ENCODE peak calls at places on chromosomes 12 and 14, in nine cellular contexts. L, S, I, U, O, P, Q, R and C are unnamed samples.

GRCh38 chr14:24366664-24367505 is 1.1 kb upstream of the NFATC4 start:
- DNase-seq in Q (peak), I (peak), R (peak), O (peak), L (peak), U (peak), P (no peak), S (peak), C (no peak)

GRCh38 chr14:51547260-51547659 is 104.5 kb upstream of the FRMD6 start:
- DNase-seq in I (peak), O (peak), P (peak), S (peak), L (peak), R (peak), Q (no peak), U (peak), C (no peak)

GRCh38 chr14:99595034-99595433 is 9.0 kb downstream of the CCDC85C start:
- DNase-seq in I (no peak), S (no peak), U (no peak), Q (no peak), L (no peak), R (no peak), P (no peak), O (no peak), C (no peak)

GRCh38 chr12:52525661-52526499 is 5.7 kb upstream of the KRT5 start:
- DNase-seq in P (no peak), R (no peak), O (no peak), U (no peak), I (no peak), Q (no peak), L (no peak), S (peak), C (no peak)

GRCh38 chr14:103859416-103860202 is 12.2 kb upstream of the PPP1R13B start:
- DNase-seq in Q (no peak), R (no peak), S (no peak), P (no peak), L (no peak), I (no peak), O (no peak), U (no peak), C (no peak)

GRCh38 chr14:63200767-63201166 is 3.5 kb upstream of the RHOJ start:
- DNase-seq in U (no peak), P (no peak), Q (no peak), S (no peak), O (no peak), I (no peak), R (peak), L (no peak), C (no peak)

GRCh38 chr14:75476274-75476995 is 45.8 kb upstream of the BATF start:
- DNase-seq in I (peak), U (no peak), O (no peak), S (no peak), P (no peak), R (peak), Q (no peak), L (peak), C (no peak)

GRCh38 chr12:118850244-118850825 is 131.0 kb upstream of the SRRM4 start:
- DNase-seq in P (no peak), U (no peak), S (no peak), R (no peak), Q (no peak), O (no peak), L (no peak), I (no peak), C (no peak)

GRCh38 chr14:102708494-102708893 is 68.8 kb upstream of the TRAF3 start:
- DNase-seq in O (no peak), L (no peak), P (no peak), I (no peak), S (no peak), Q (no peak), U (no peak), R (no peak), C (no peak)

GRCh38 chr12:110693731-110694130 is 4.8 kb upstream of the HVCN1 start:
- DNase-seq in L (no peak), U (peak), I (peak), Q (peak), S (no peak), O (peak), P (no peak), R (no peak), C (no peak)

GRCh38 chr12:69096669-69097364 is 142.6 kb upstream of the CPSF6 start:
- DNase-seq in L (no peak), I (no peak), Q (no peak), O (no peak), P (no peak), U (no peak), R (no peak), S (no peak), C (no peak)

GRCh38 chr12:98373019-98373554 is 142.3 kb upstream of the TMPO start:
- DNase-seq in Q (no peak), P (no peak), S (no peak), U (peak), R (peak), L (peak), O (no peak), I (peak), C (no peak)

GRCh38 chr12:116106870-116107269 is 170.6 kb downstream of the MED13L start:
- DNase-seq in Q (no peak), L (peak), P (no peak), U (no peak), I (no peak), R (no peak), S (no peak), O (no peak), C (no peak)

GRCh38 chr12:62878211-62878610 is 56.7 kb downstream of the PPM1H start:
- DNase-seq in R (no peak), S (no peak), I (no peak), Q (no peak), O (no peak), L (no peak), U (no peak), P (no peak), C (no peak)

GRCh38 chr12:129903956-129904769 is at the start of gene TMEM132D:
- DNase-seq in O (no peak), Q (no peak), R (no peak), I (no peak), P (no peak), S (no peak), L (peak), U (no peak), C (no peak)

GRCh38 chr12:20101046-20101445 is 267.3 kb upstream of the PDE3A start:
- DNase-seq in L (no peak), S (no peak), O (no peak), U (no peak), P (no peak), Q (peak), R (peak), I (no peak), C (no peak)

GRCh38 chr14:103334644-103335603 is 887 bp downstream of the EIF5 start:
- DNase-seq in O (peak), R (peak), U (peak), Q (peak), P (no peak), L (peak), I (peak), S (peak), C (peak)

GRCh38 chr12:5160827-5161226 is 117.1 kb downstream of the KCNA5 start:
- DNase-seq in R (no peak), I (no peak), U (no peak), O (no peak), S (no peak), P (no peak), Q (no peak), L (no peak), C (no peak)

GRCh38 chr12:51529586-51529985 is 61.4 kb upstream of the SCN8A start:
- DNase-seq in O (no peak), U (no peak), P (no peak), S (no peak), R (no peak), I (no peak), L (no peak), Q (no peak), C (no peak)

GRCh38 chr12:132359971-132360370 is 30.6 kb upstream of the GALNT9 start:
- DNase-seq in U (no peak), O (no peak), I (no peak), Q (peak), R (no peak), S (no peak), P (no peak), L (no peak), C (no peak)

GRCh38 chr14:54890794-54891193 is 11.8 kb downstream of the GCH1 start:
- DNase-seq in P (no peak), R (no peak), L (no peak), Q (no peak), I (no peak), O (no peak), U (no peak), S (no peak), C (no peak)

GRCh38 chr12:132955933-132956725 is at the start of gene ZNF605:
- DNase-seq in U (peak), R (peak), Q (peak), S (peak), I (peak), L (peak), O (peak), P (peak), C (peak)

GRCh38 chr14:64126548-64126947 is 167.6 kb downstream of the ESR2 start:
- DNase-seq in I (no peak), R (no peak), O (no peak), L (no peak), P (no peak), S (no peak), Q (no peak), U (no peak), C (no peak)

GRCh38 chr12:95996034-95996658 is at the start of gene HAL:
- DNase-seq in R (no peak), O (no peak), P (no peak), Q (peak), I (no peak), L (no peak), U (peak), S (no peak), C (no peak)

GRCh38 chr12:122318607-122319311 is 52.5 kb upstream of the VPS33A start:
- DNase-seq in L (no peak), S (no peak), R (peak), P (no peak), I (peak), U (peak), O (no peak), Q (no peak), C (no peak)

GRCh38 chr12:75781532-75782046 is 250.0 kb downstream of the PHLDA1 start:
- DNase-seq in O (no peak), I (peak), U (no peak), S (no peak), R (peak), P (no peak), L (no peak), Q (no peak), C (no peak)

DNA sequence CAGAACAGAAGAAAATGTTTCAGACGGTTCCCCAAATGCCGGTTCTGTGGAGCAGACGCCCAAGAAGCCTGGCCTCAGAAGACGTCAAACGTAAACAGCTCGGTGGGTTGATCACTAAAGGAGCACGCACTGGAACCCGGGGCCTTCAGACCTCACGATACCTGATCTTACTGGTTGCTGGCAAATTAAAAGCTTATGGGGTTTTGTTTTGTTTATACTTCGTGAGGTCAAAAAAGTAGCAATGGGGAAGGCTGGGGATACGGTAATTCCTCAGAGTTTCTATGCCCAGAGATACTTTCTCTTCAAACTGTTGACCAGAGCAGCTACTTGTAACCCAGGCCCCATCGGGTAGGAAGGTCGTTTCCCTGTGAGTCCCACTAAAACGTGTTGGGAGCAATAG is 1.7 kb downstream of the CDKN1B start:
- DNase-seq in O (no peak), R (peak), L (no peak), I (peak), S (no peak), P (no peak), U (no peak), Q (no peak), C (peak)
- H3K27ac ChIP-seq in O (no peak), R (peak), L (no peak), I (peak), S (peak), P (peak), U (peak), Q (peak), C (peak)

GRCh38 chr12:8709124-8709830 is 11.5 kb downstream of the RIMKLB start:
- DNase-seq in O (no peak), Q (no peak), S (no peak), L (no peak), R (no peak), I (peak), P (no peak), U (no peak), C (no peak)

DNA sequence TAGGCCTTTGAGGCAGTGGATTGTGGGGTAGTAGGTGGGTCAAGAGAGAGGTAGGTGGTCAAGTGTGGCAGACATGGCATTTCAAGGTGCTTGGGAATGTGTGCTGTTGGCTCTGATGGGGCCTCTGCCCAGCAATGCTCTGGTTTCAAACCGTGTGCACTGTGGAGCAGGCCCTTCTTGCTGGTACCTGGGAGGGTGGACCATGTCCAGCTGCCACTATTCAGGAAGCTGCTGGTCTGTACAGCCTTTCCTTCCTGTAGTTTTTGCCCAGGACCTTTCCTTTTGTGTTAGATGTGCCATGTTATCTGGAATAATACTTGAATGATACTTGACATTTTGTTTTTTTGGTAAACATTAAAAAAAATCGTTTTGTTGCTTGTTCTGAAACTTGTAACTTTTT is 14.8 kb downstream of the RIMKLB start:
- DNase-seq in P (no peak), L (no peak), I (no peak), S (no peak), U (no peak), R (no peak), O (no peak), Q (no peak), C (no peak)
- TF ChIP-seq CTCF in P (no peak), L (no peak), I (no peak), S (no peak), U (no peak), R (no peak), O (no peak), Q (no peak), C (no peak)

DNA sequence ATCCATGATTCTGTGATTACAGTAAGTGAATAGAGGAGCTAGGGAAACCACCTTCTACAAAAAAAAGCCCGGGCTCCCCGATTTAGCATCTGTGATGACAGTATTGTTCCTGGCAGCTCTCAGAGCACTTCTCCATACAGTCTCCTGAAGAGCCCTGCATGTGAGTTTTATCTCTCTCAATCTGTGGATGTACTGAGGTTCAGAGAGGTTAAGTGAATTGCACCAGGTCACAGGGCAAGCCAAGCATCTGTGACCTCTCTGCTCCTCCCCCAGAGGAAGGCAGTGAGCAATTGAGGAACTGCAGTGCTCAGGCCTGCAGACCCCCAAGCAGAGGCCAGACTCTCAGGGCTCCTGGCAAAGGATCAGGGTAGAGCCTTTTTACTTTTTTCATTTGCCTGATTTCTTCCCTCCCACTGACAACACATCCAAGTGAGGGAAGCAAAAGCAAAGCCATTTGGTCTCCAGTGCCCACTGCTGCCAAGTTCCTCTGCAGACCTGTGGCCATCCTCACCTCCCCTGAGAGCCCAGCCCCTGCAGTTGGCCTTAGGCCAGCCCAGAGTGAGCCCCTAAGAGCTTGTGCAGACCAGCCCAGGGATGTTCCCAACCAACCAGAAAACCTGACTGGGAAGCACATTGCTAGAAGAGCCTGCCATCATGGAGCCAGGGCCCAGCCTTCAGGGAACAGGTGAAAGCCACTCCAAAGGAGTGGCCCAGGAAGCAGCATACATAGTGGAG is 47.6 kb upstream of the PNMA1 start:
- DNase-seq in O (no peak), Q (no peak), S (no peak), L (no peak), U (no peak), R (no peak), I (no peak), P (no peak), C (no peak)
- H3K27ac ChIP-seq in O (peak), Q (peak), S (peak), L (peak), U (peak), R (no peak), I (no peak), P (peak), C (peak)

GRCh38 chr12:104342147-104342546 is 38.6 kb downstream of the EID3 start:
- DNase-seq in Q (no peak), L (no peak), S (no peak), P (no peak), O (no peak), I (no peak), R (no peak), U (no peak), C (no peak)

GRCh38 chr12:104340917-104341611 is 37.5 kb downstream of the EID3 start:
- DNase-seq in S (no peak), O (no peak), P (no peak), I (no peak), Q (no peak), R (no peak), U (no peak), L (no peak), C (no peak)

GRCh38 chr12:104340177-104340576 is 36.6 kb downstream of the EID3 start:
- DNase-seq in S (no peak), L (no peak), I (peak), U (no peak), R (peak), O (no peak), Q (no peak), P (no peak), C (no peak)

GRCh38 chr12:104337030-104337558 is 33.6 kb downstream of the EID3 start:
- DNase-seq in I (no peak), R (no peak), S (no peak), Q (no peak), U (no peak), O (no peak), P (no peak), L (no peak), C (no peak)

GRCh38 chr12:104339663-104340062 is 36.1 kb downstream of the EID3 start:
- DNase-seq in S (no peak), I (no peak), Q (no peak), P (no peak), O (no peak), U (no peak), L (no peak), R (peak), C (no peak)
- TF ChIP-seq CTCF in S (no peak), I (no peak), Q (no peak), P (no peak), O (no peak), U (no peak), L (no peak), R (peak), C (no peak)

GRCh38 chr12:27608890-27609289 is 84.9 kb downstream of the PPFIBP1 start:
- DNase-seq in Q (no peak), P (no peak), I (no peak), L (no peak), O (no peak), R (no peak), S (no peak), U (no peak), C (no peak)
- H3K27ac ChIP-seq in Q (peak), P (no peak), I (peak), L (no peak), O (no peak), R (peak), S (no peak), U (no peak), C (no peak)

GRCh38 chr12:88628856-88629509 is 48.7 kb upstream of the KITLG start:
- DNase-seq in I (no peak), R (peak), P (no peak), Q (no peak), L (no peak), U (peak), S (no peak), O (peak), C (no peak)

GRCh38 chr12:88638388-88638787 is 58.1 kb upstream of the KITLG start:
- DNase-seq in R (peak), O (no peak), P (no peak), L (peak), S (no peak), Q (no peak), U (no peak), I (peak), C (no peak)

GRCh38 chr12:88634008-88634407 is 53.7 kb upstream of the KITLG start:
- DNase-seq in U (peak), P (no peak), Q (no peak), O (peak), L (no peak), R (no peak), S (no peak), I (no peak), C (no peak)

GRCh38 chr12:88638956-88639355 is 58.7 kb upstream of the KITLG start:
- DNase-seq in R (peak), I (peak), O (no peak), S (no peak), L (no peak), P (no peak), Q (no peak), U (no peak), C (no peak)

DNA sequence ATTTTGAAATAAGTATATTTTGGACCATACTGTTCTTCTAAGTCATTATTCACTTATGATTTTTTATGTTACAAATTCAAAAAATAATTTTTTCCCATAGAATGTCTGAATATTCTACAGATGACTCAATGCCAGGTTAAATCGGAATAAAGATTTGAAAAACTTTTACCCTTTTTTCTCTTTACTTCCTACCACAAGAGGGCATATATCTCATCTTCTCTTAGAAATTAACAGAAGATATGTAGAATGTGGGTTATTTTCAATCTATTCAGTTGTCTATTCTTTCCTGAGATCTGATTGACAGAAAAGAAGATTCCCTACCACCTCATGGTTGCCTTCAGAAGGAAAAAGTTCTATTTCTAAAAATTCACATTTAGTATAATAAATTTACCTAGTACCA is 53.0 kb upstream of the KITLG start:
- DNase-seq in S (no peak), O (no peak), R (peak), I (no peak), L (no peak), U (no peak), P (no peak), Q (no peak), C (no peak)
- TF ChIP-seq CTCF in S (no peak), O (no peak), R (peak), I (no peak), L (peak), U (peak), P (peak), Q (peak), C (no peak)

DNA sequence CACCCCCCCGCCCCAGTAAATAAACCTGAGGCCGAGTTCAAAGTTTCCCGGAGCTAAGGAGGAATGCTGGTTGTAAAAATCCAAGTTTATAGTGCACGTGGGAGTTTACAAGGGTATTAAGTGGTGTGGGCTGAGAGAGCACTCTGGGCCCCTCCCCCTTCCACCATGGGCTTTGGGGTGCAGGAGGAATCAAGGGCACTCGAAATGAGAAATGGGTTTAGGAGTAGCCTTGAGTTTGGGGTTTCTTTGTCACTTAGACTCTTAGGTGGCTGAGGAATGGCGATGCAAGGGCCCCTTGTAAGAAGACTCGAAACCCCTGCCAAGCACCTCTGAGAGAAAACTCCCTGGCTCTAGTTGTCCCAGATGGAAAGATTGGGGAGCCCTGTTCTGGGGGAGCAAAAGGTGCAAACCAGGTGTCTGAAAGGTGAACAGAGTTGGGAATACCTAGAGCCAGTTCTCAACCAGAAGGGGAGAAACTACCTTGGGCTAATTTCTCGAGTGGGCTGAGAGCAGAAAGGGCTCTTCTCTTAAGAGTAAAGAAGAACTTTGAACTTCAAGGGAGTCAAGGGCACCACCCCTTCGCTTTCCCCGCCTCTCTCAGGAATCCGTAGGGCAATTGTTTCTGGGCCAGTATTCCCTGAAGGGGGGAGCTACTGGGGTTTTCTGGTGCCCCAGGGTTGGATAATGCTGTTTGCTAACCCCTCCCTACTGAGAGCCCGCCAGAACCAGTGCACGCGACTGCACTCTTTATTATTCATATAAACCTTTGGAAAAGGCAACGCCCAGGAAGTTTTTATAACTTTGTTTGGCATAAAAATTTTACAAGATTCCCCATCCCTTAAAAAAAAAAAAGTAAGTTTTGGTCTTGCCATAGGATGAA is 4.0 kb upstream of the HOTAIR start:
- DNase-seq in S (no peak), I (no peak), L (no peak), O (no peak), P (no peak), U (no peak), Q (no peak), R (no peak), C (no peak)
- H3K27ac ChIP-seq in S (no peak), I (no peak), L (no peak), O (no peak), P (peak), U (no peak), Q (no peak), R (no peak), C (no peak)